ENCODE peak calls at places on chromosomes 12 and 14, in seven cellular contexts. K, R, D, W, H, M and V are unnamed samples. For H3K9me3 and H3K4me1, the result is how much of the 10 kb centered on the place peaks cover.

GRCh38 chr12:114888458-114888857 is 204.5 kb upstream of the TBX3 start:
- DNase-seq in W (no peak), D (no peak), R (peak), M (peak), H (no peak), K (no peak), V (no peak)

GRCh38 chr12:13197526-13198141 is 1.1 kb downstream of the EMP1 start:
- DNase-seq in M (peak), H (no peak), W (no peak), R (no peak), K (no peak), D (no peak), V (peak)

GRCh38 chr14:24080142-24080530 is 8.8 kb downstream of the CPNE6 start:
- DNase-seq in W (no peak), R (no peak), D (no peak), K (no peak), M (no peak), H (no peak), V (no peak)

GRCh38 chr14:101810897-101811620 is 49.5 kb downstream of the PPP2R5C start:
- DNase-seq in H (no peak), R (peak), W (no peak), D (no peak), K (no peak), M (peak), V (no peak)

GRCh38 chr12:102958073-102958829 is 777 bp downstream of the ASCL1 start:
- DNase-seq in D (no peak), K (no peak), W (no peak), H (peak), R (no peak), M (peak), V (no peak)

GRCh38 chr14:49970474-49971147 is 77.7 kb downstream of the ARF6 start:
- DNase-seq in H (no peak), R (no peak), D (no peak), W (no peak), K (no peak), M (peak), V (peak)

GRCh38 chr12:67811437-67812361 is 163.2 kb downstream of the DYRK2 start:
- DNase-seq in M (peak), W (no peak), D (no peak), K (no peak), H (no peak), R (peak), V (no peak)

GRCh38 chr12:27965411-27965810 is 7.1 kb downstream of the PTHLH start:
- DNase-seq in H (no peak), W (no peak), M (peak), R (peak), D (no peak), K (no peak), V (no peak)

GRCh38 chr14:72686101-72686500 is 207.8 kb downstream of the DPF3 start:
- DNase-seq in K (no peak), R (peak), W (no peak), D (no peak), H (no peak), M (no peak), V (no peak)

GRCh38 chr14:77638738-77639137 is 22.3 kb upstream of the SPTLC2 start:
- DNase-seq in K (peak), H (no peak), R (peak), M (peak), D (no peak), W (no peak), V (no peak)

GRCh38 chr14:104515811-104516780 is 63.5 kb upstream of the C14orf180 start:
- DNase-seq in W (no peak), H (no peak), R (no peak), M (no peak), D (no peak), K (peak), V (no peak)

GRCh38 chr12:116878567-116879508 is 2.4 kb downstream of the HRK start:
- DNase-seq in R (peak), W (peak), H (no peak), D (no peak), K (no peak), M (peak), V (no peak)

DNA sequence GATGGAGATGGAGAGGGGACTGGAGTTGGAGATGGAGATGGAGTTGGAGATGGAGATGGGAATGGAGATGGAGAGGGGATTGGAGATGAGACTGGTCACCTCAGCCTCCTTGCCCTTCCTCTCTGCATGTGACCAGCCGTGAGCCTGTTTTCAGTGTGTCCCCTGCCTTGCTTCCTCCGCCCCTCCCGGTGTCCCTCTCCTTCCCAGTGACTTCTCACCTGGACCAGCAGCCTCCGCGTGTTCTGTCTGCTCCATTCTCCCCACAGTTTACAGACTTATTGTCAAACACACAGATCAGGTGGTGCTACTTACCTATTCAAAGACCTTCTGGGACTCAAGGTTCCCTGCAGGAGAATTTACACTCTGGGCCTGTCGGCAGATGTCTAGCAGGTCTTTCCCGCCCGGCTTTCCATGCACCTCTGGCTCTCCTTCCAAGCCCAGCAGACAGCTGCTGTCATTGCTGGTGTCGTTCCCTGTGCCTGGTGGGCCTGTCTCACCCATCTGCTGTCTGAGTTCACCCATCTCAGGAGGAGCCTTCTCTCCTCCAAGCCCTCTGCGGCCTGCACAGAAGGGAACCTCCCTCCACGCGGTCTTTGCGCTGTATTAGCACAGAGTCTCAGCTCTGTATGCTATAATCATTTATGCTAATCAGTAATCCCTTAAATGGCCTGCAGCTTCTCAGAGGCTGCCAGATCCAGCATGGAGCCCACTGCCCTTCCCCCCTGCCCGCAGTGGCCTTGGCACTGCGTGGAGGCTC is 62.1 kb downstream of the ADGRD1 start:
- DNase-seq in H (no peak), M (no peak), K (no peak), R (no peak), W (peak), D (peak), V (no peak)
- H3K9me3 ChIP-seq in H (under half), M (under half), K (under half), R (under half), W (under half), D (under half), V (under half)

DNA sequence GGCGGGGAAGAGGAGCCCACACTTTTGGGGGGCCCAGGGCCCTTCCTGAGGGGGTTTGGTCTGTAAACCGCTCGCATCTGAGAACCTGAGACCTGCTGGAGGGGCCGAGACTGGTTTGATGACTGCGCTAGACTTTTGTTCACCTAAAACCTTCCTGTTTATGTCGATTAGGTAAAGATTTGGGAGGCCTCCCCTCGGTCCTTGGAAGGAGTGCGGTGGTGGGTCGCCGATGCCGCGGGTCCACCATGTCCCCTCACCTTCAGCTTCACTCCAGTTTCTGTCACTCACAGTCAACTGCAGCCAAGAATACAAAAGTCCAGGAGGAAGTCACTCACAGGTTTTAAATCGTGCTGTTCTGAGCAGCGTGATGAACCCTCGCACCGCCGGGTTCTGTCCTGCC is 10.5 kb upstream of the GALNT9 start:
- DNase-seq in K (no peak), D (no peak), R (no peak), W (no peak), M (no peak), H (no peak), V (no peak)
- H3K4me1 ChIP-seq in K (under half), D (under half), R (under half), W (under half), M (under half), H (under half), V (under half)

GRCh38 chr14:19838433-19838832 is 34.9 kb downstream of the OR4N2 start:
- DNase-seq in K (no peak), H (no peak), R (no peak), M (no peak), D (no peak), W (no peak), V (no peak)
- H3K9me3 ChIP-seq in K (under half), H (under half), R (under half), M (under half), D (under half), W (under half), V (half or more)

GRCh38 chr14:91858536-91859275 is 8.6 kb downstream of the TC2N start:
- DNase-seq in W (no peak), K (no peak), D (no peak), M (peak), R (peak), H (no peak), V (no peak)
- H3K4me1 ChIP-seq in W (under half), K (under half), D (under half), M (under half), R (under half), H (under half), V (under half)

GRCh38 chr12:133145981-133146380 is 15.6 kb downstream of the ZNF10 start:
- DNase-seq in D (no peak), W (no peak), M (no peak), R (no peak), K (no peak), H (no peak), V (no peak)
- H3K9me3 ChIP-seq in D (half or more), W (half or more), M (under half), R (under half), K (under half), H (under half), V (half or more)

GRCh38 chr14:95235767-95236166 is 78.4 kb upstream of the DICER1 start:
- DNase-seq in W (no peak), D (no peak), H (no peak), R (no peak), K (no peak), M (no peak), V (no peak)

GRCh38 chr14:95238674-95239313 is 80.9 kb downstream of the CLMN start:
- DNase-seq in M (no peak), R (no peak), H (no peak), K (no peak), W (no peak), D (no peak), V (no peak)

GRCh38 chr14:95236221-95236620 is 78.9 kb upstream of the DICER1 start:
- DNase-seq in W (no peak), D (no peak), M (no peak), R (no peak), H (peak), K (no peak), V (no peak)

GRCh38 chr14:95237956-95238355 is 80.6 kb upstream of the DICER1 start:
- DNase-seq in R (no peak), W (no peak), K (no peak), M (no peak), H (no peak), D (no peak), V (no peak)

DNA sequence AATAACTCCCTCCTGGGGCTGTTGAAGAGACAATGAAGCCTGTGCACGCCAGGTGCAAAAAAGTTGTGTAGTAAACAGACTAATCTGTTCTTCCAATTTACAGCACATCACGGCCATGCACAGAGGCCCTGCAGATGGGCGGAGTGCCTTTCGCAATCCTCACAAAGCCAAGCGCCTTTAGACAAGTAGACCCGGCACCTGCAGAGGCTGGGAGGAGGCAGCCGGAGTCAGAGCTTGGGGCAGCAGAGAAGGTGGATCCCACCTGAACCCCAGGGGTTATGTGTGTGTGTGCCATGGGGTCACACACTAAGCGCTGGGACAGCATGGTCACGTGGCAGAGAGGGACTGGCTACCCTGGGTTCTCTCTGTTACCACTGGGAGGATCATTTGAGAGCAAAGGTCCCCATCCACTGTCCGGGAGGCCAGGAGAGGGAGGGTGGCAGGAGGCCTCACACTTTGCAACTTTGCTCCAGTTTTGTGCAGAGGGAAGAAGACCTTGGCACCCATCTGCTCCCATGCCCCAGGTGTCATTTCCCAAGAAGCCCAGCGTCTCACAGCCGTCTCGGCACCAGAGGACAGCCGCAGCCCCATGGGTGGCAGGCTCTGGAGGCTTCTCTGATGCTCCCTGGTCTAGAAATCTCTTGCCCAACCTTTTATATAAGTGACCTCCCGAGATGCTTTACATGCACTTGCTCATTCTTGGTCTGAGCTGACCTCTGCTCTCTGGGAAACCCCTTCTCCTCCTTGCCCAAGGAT is 80.0 kb upstream of the DICER1 start:
- DNase-seq in K (no peak), D (no peak), H (no peak), R (no peak), M (no peak), W (no peak), V (no peak)
- H3K4me1 ChIP-seq in K (under half), D (under half), H (under half), R (under half), M (under half), W (half or more), V (under half)

DNA sequence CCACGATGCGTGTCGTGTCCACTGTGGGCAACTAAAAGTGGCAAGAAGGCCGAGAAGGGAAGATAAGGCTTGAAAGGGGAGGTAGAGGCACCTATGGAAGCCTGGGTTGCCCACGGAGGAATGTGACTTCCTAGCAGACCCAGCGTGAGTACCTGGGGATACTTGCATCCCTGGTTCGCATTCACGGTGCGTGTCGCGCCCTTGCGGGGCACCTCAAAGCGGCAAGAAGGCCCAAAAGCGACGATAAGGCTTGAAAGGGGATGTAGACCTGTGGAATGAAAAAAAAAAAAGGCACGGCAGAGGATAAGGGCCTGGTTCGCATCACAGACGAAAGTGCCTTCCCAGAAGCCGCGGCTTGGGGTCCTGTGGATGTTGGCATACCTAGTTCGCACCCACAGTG is 282.9 kb downstream of the ALG10 start:
- DNase-seq in M (no peak), R (no peak), H (no peak), D (no peak), W (peak), K (no peak), V (no peak)
- H3K9me3 ChIP-seq in M (under half), R (under half), H (under half), D (under half), W (under half), K (under half), V (under half)

GRCh38 chr12:57446292-57446960 is 8.7 kb upstream of the INHBE start:
- DNase-seq in H (no peak), D (no peak), K (peak), M (no peak), R (no peak), W (no peak), V (no peak)
- H3K4me1 ChIP-seq in H (under half), D (under half), K (under half), M (under half), R (under half), W (under half), V (under half)

GRCh38 chr14:106422066-106422465 is 895.7 kb downstream of the TMEM121 start:
- DNase-seq in R (no peak), H (no peak), M (no peak), W (no peak), D (no peak), K (no peak), V (no peak)
- H3K9me3 ChIP-seq in R (under half), H (under half), M (under half), W (under half), D (under half), K (under half), V (under half)

GRCh38 chr14:91082282-91082681 is 21.8 kb upstream of the RPS6KA5 start:
- DNase-seq in H (no peak), D (no peak), K (no peak), M (no peak), W (no peak), R (no peak), V (no peak)
- H3K4me1 ChIP-seq in H (under half), D (under half), K (under half), M (under half), W (under half), R (under half), V (under half)